ENCODE peak calls at places on chromosomes 12 and 14, in five cellular contexts. One of them, this sample, is unnamed.

GRCh38 chr12:3116106-3116898 is 39.1 kb downstream of the TSPAN9 start:
- DNase-seq in lower leg skin: no peak
- DNase-seq in astrocyte of the cerebellum: no peak
- DNase-seq in RPMI7951: peak; percentile 33
- DNase-seq in effector memory CD8-positive, alpha-beta T cell: no peak
- DNase-seq in this sample: no peak

GRCh38 chr14:48504921-48505320 is 829.5 kb upstream of the MDGA2 start:
- DNase-seq in lower leg skin: no peak
- DNase-seq in effector memory CD8-positive, alpha-beta T cell: no peak
- DNase-seq in astrocyte of the cerebellum: no peak
- DNase-seq in RPMI7951: no peak
- DNase-seq in this sample: no peak

GRCh38 chr14:58697927-58698641 is 60.3 kb downstream of the DACT1 start:
- DNase-seq in effector memory CD8-positive, alpha-beta T cell: no peak
- DNase-seq in lower leg skin: no peak
- DNase-seq in RPMI7951: peak; percentile 69
- DNase-seq in astrocyte of the cerebellum: no peak
- DNase-seq in this sample: no peak

GRCh38 chr12:53221203-53222076 is 10.6 kb downstream of the RARG start:
- DNase-seq in lower leg skin: no peak
- DNase-seq in astrocyte of the cerebellum: no peak
- DNase-seq in effector memory CD8-positive, alpha-beta T cell: no peak
- DNase-seq in RPMI7951: peak; percentile 59
- DNase-seq in this sample: peak; percentile 85

GRCh38 chr14:78254911-78255431 is 84.8 kb downstream of the NRXN3 start:
- DNase-seq in astrocyte of the cerebellum: peak; percentile 91
- DNase-seq in effector memory CD8-positive, alpha-beta T cell: no peak
- DNase-seq in RPMI7951: peak; percentile 84
- DNase-seq in lower leg skin: no peak
- DNase-seq in this sample: no peak

GRCh38 chr12:3119192-3119744 is 42.1 kb downstream of the TSPAN9 start:
- DNase-seq in RPMI7951: peak; percentile 84
- DNase-seq in effector memory CD8-positive, alpha-beta T cell: no peak
- DNase-seq in lower leg skin: no peak
- DNase-seq in astrocyte of the cerebellum: no peak
- DNase-seq in this sample: no peak

GRCh38 chr12:627863-628805 is 35.1 kb downstream of the NINJ2 start:
- DNase-seq in astrocyte of the cerebellum: no peak
- DNase-seq in lower leg skin: no peak
- DNase-seq in effector memory CD8-positive, alpha-beta T cell: no peak
- DNase-seq in RPMI7951: no peak
- DNase-seq in this sample: no peak

GRCh38 chr12:99670635-99671034 is 23.1 kb downstream of the GARIN6 start:
- DNase-seq in lower leg skin: no peak
- DNase-seq in RPMI7951: no peak
- DNase-seq in effector memory CD8-positive, alpha-beta T cell: no peak
- DNase-seq in astrocyte of the cerebellum: no peak
- DNase-seq in this sample: no peak

GRCh38 chr12:101566318-101566717 is 28.5 kb upstream of the MYBPC1 start:
- DNase-seq in lower leg skin: no peak
- DNase-seq in astrocyte of the cerebellum: no peak
- DNase-seq in RPMI7951: no peak
- DNase-seq in effector memory CD8-positive, alpha-beta T cell: no peak
- DNase-seq in this sample: no peak

GRCh38 chr14:76910371-76910890 is 84.2 kb downstream of the LRRC74A start:
- DNase-seq in lower leg skin: no peak
- DNase-seq in RPMI7951: no peak
- DNase-seq in astrocyte of the cerebellum: no peak
- DNase-seq in effector memory CD8-positive, alpha-beta T cell: no peak
- DNase-seq in this sample: peak; percentile 6

GRCh38 chr12:109885616-109886015 is 5.3 kb upstream of the GLTP start:
- DNase-seq in lower leg skin: no peak
- DNase-seq in effector memory CD8-positive, alpha-beta T cell: no peak
- DNase-seq in astrocyte of the cerebellum: no peak
- DNase-seq in RPMI7951: no peak
- DNase-seq in this sample: no peak

GRCh38 chr12:76927170-76927784 is 48.5 kb upstream of the CSRP2 start:
- DNase-seq in lower leg skin: no peak
- DNase-seq in effector memory CD8-positive, alpha-beta T cell: no peak
- DNase-seq in RPMI7951: peak; percentile 33
- DNase-seq in astrocyte of the cerebellum: no peak
- DNase-seq in this sample: no peak

GRCh38 chr12:107903377-107904061 is 129.0 kb downstream of the ASCL4 start:
- DNase-seq in effector memory CD8-positive, alpha-beta T cell: no peak
- DNase-seq in RPMI7951: peak; percentile 54
- DNase-seq in lower leg skin: peak; percentile 31
- DNase-seq in astrocyte of the cerebellum: no peak
- DNase-seq in this sample: peak; percentile 73

GRCh38 chr14:88322505-88323085 is 474 bp downstream of the KCNK10 start:
- DNase-seq in RPMI7951: no peak
- DNase-seq in effector memory CD8-positive, alpha-beta T cell: no peak
- DNase-seq in astrocyte of the cerebellum: no peak
- DNase-seq in lower leg skin: no peak
- DNase-seq in this sample: no peak

GRCh38 chr14:21703357-21704339 is 30.0 kb upstream of the OR4E1 start:
- DNase-seq in RPMI7951: no peak
- DNase-seq in effector memory CD8-positive, alpha-beta T cell: peak; percentile 4
- DNase-seq in lower leg skin: no peak
- DNase-seq in astrocyte of the cerebellum: no peak
- DNase-seq in this sample: no peak

GRCh38 chr14:52355016-52355430 is 40.9 kb downstream of the PTGER2 start:
- DNase-seq in RPMI7951: peak; percentile 91
- DNase-seq in lower leg skin: no peak
- DNase-seq in astrocyte of the cerebellum: peak; percentile 95
- DNase-seq in effector memory CD8-positive, alpha-beta T cell: no peak
- DNase-seq in this sample: no peak

GRCh38 chr14:29643415-29644206 is 284.0 kb downstream of the PRKD1 start:
- DNase-seq in lower leg skin: no peak
- DNase-seq in RPMI7951: peak; percentile 3
- DNase-seq in effector memory CD8-positive, alpha-beta T cell: no peak
- DNase-seq in astrocyte of the cerebellum: peak; percentile 28
- DNase-seq in this sample: no peak

GRCh38 chr14:93893550-93894329 is 33.4 kb upstream of the FAM181A start:
- DNase-seq in astrocyte of the cerebellum: no peak
- DNase-seq in lower leg skin: no peak
- DNase-seq in effector memory CD8-positive, alpha-beta T cell: no peak
- DNase-seq in RPMI7951: no peak
- DNase-seq in this sample: no peak

GRCh38 chr12:108104657-108105056 is 24.4 kb upstream of the WSCD2 start:
- DNase-seq in RPMI7951: no peak
- DNase-seq in astrocyte of the cerebellum: no peak
- DNase-seq in effector memory CD8-positive, alpha-beta T cell: no peak
- DNase-seq in lower leg skin: no peak
- DNase-seq in this sample: no peak

GRCh38 chr12:132289356-132290202 is 39.8 kb downstream of the GALNT9 start:
- DNase-seq in effector memory CD8-positive, alpha-beta T cell: no peak
- DNase-seq in lower leg skin: no peak
- DNase-seq in RPMI7951: no peak
- DNase-seq in astrocyte of the cerebellum: no peak
- DNase-seq in this sample: peak; percentile 53

GRCh38 chr12:26195641-26196423 is 459 bp downstream of the SSPN start:
- DNase-seq in astrocyte of the cerebellum: no peak
- DNase-seq in effector memory CD8-positive, alpha-beta T cell: no peak
- DNase-seq in RPMI7951: peak; percentile 60
- DNase-seq in lower leg skin: no peak
- DNase-seq in this sample: peak; percentile 47

GRCh38 chr12:55681142-55682077 is 26.3 kb downstream of the ITGA7 start:
- DNase-seq in RPMI7951: peak; percentile 85
- DNase-seq in astrocyte of the cerebellum: no peak
- DNase-seq in effector memory CD8-positive, alpha-beta T cell: no peak
- DNase-seq in lower leg skin: no peak
- DNase-seq in this sample: peak; percentile 71

GRCh38 chr12:122244565-122245371 is 18.9 kb upstream of the DIABLO start:
- DNase-seq in astrocyte of the cerebellum: no peak
- DNase-seq in lower leg skin: no peak
- DNase-seq in effector memory CD8-positive, alpha-beta T cell: no peak
- DNase-seq in RPMI7951: no peak
- DNase-seq in this sample: no peak

GRCh38 chr14:104660597-104660996 is 28.8 kb upstream of the INF2 start:
- DNase-seq in astrocyte of the cerebellum: no peak
- DNase-seq in lower leg skin: no peak
- DNase-seq in RPMI7951: no peak
- DNase-seq in effector memory CD8-positive, alpha-beta T cell: no peak
- DNase-seq in this sample: no peak

GRCh38 chr14:52706286-52706685 is 714 bp upstream of the PSMC6 start:
- DNase-seq in lower leg skin: no peak
- DNase-seq in RPMI7951: peak; percentile 11
- DNase-seq in effector memory CD8-positive, alpha-beta T cell: peak; percentile 18
- DNase-seq in astrocyte of the cerebellum: no peak
- DNase-seq in this sample: no peak

GRCh38 chr12:53675701-53676607 is at the start of gene ATP5MC2:
- DNase-seq in RPMI7951: peak; percentile 96
- DNase-seq in astrocyte of the cerebellum: peak; percentile 97
- DNase-seq in effector memory CD8-positive, alpha-beta T cell: peak; percentile 95
- DNase-seq in lower leg skin: peak; percentile 96
- DNase-seq in this sample: peak; percentile 99

GRCh38 chr14:91058017-91058675 is 2.3 kb downstream of the RPS6KA5 start:
- DNase-seq in RPMI7951: peak; percentile 63
- DNase-seq in lower leg skin: no peak
- DNase-seq in astrocyte of the cerebellum: no peak
- DNase-seq in effector memory CD8-positive, alpha-beta T cell: no peak
- DNase-seq in this sample: no peak

GRCh38 chr12:47921907-47922306 is 17.1 kb upstream of the VDR start:
- DNase-seq in effector memory CD8-positive, alpha-beta T cell: no peak
- DNase-seq in RPMI7951: no peak
- DNase-seq in lower leg skin: no peak
- DNase-seq in astrocyte of the cerebellum: no peak
- DNase-seq in this sample: no peak

GRCh38 chr12:124498178-124498869 is 69.1 kb downstream of the NCOR2 start:
- DNase-seq in astrocyte of the cerebellum: peak; percentile 83
- DNase-seq in lower leg skin: no peak
- DNase-seq in effector memory CD8-positive, alpha-beta T cell: no peak
- DNase-seq in RPMI7951: no peak
- DNase-seq in this sample: no peak

GRCh38 chr14:62938774-62939173 is 106.5 kb downstream of the KCNH5 start:
- DNase-seq in RPMI7951: no peak
- DNase-seq in astrocyte of the cerebellum: no peak
- DNase-seq in lower leg skin: no peak
- DNase-seq in effector memory CD8-positive, alpha-beta T cell: no peak
- DNase-seq in this sample: no peak

GRCh38 chr12:100141666-100141997 is 1.0 kb downstream of the BLTP3B start:
- DNase-seq in effector memory CD8-positive, alpha-beta T cell: no peak
- DNase-seq in lower leg skin: peak; percentile 74
- DNase-seq in RPMI7951: peak; percentile 75
- DNase-seq in astrocyte of the cerebellum: peak; percentile 84
- DNase-seq in this sample: no peak

GRCh38 chr14:74945261-74945851 is 10.0 kb downstream of the PGF start:
- DNase-seq in effector memory CD8-positive, alpha-beta T cell: no peak
- DNase-seq in astrocyte of the cerebellum: no peak
- DNase-seq in RPMI7951: peak; percentile 41
- DNase-seq in lower leg skin: no peak
- DNase-seq in this sample: no peak

GRCh38 chr14:105091335-105092123 is 26.3 kb upstream of the GPR132 start:
- DNase-seq in lower leg skin: peak; percentile 78
- DNase-seq in RPMI7951: peak; percentile 77
- DNase-seq in astrocyte of the cerebellum: no peak
- DNase-seq in effector memory CD8-positive, alpha-beta T cell: no peak
- DNase-seq in this sample: peak; percentile 93

GRCh38 chr14:72500234-72500838 is 393.6 kb downstream of the DPF3 start:
- DNase-seq in effector memory CD8-positive, alpha-beta T cell: no peak
- DNase-seq in lower leg skin: no peak
- DNase-seq in astrocyte of the cerebellum: no peak
- DNase-seq in RPMI7951: peak; percentile 51
- DNase-seq in this sample: no peak

GRCh38 chr14:77761205-77761931 is 412 bp upstream of the SNW1 start:
- DNase-seq in lower leg skin: peak; percentile 33
- DNase-seq in RPMI7951: peak; percentile 35
- DNase-seq in astrocyte of the cerebellum: peak; percentile 16
- DNase-seq in effector memory CD8-positive, alpha-beta T cell: no peak
- DNase-seq in this sample: no peak

GRCh38 chr14:39251547-39251946 is 17.8 kb downstream of the MIA2 start:
- DNase-seq in astrocyte of the cerebellum: no peak
- DNase-seq in RPMI7951: no peak
- DNase-seq in lower leg skin: no peak
- DNase-seq in effector memory CD8-positive, alpha-beta T cell: no peak
- DNase-seq in this sample: no peak

GRCh38 chr14:54646576-54647130 is 79.7 kb downstream of the SAMD4A start:
- DNase-seq in effector memory CD8-positive, alpha-beta T cell: no peak
- DNase-seq in astrocyte of the cerebellum: no peak
- DNase-seq in RPMI7951: no peak
- DNase-seq in lower leg skin: no peak
- DNase-seq in this sample: no peak

GRCh38 chr12:113227169-113227568 is 5.9 kb downstream of the TPCN1 start:
- DNase-seq in effector memory CD8-positive, alpha-beta T cell: no peak
- DNase-seq in lower leg skin: no peak
- DNase-seq in astrocyte of the cerebellum: no peak
- DNase-seq in RPMI7951: no peak
- DNase-seq in this sample: no peak

This sample was measured in left lung.